ENCODE peak calls at places on chromosomes 5 and 9, in seven cellular contexts. E is tibial nerve, B is GM23338, N is fibroblast of lung, J is mammary epithelial cell, V is thyroid gland, W is heart right ventricle. Y is an unnamed sample. For H3K27me3 and H3K36me3, the result is how much of the 10 kb centered on the place peaks cover.

GRCh38 chr5:170631471-170632195 is 127.8 kb downstream of the KCNIP1 start:
- DNase-seq in E (no peak), B (peak), N (peak), J (no peak), V (no peak), W (peak), Y (peak)

GRCh38 chr5:129377504-129377903 is 82.6 kb upstream of the ADAMTS19 start:
- DNase-seq in E (no peak), B (no peak), N (no peak), J (no peak), V (no peak), W (no peak), Y (peak)

GRCh38 chr5:102715405-102715804 is 39.7 kb upstream of the PAM start:
- DNase-seq in E (no peak), B (no peak), N (peak), J (peak), V (no peak), W (no peak), Y (no peak)

GRCh38 chr9:91221332-91221731 is 140.4 kb downstream of the AUH start:
- DNase-seq in E (no peak), B (no peak), N (peak), J (no peak), V (no peak), W (no peak), Y (no peak)

GRCh38 chr5:40486437-40487270 is 193.1 kb upstream of the PTGER4 start:
- DNase-seq in E (peak), B (no peak), N (peak), J (peak), V (no peak), W (no peak), Y (no peak)

GRCh38 chr5:180170111-180170809 is 38.8 kb downstream of the RASGEF1C start:
- DNase-seq in E (peak), B (peak), N (no peak), J (no peak), V (no peak), W (no peak), Y (peak)

GRCh38 chr9:126788631-126789349 is 16.1 kb upstream of the ZBTB43 start:
- DNase-seq in E (no peak), B (no peak), N (peak), J (peak), V (no peak), W (no peak), Y (no peak)

GRCh38 chr5:9538504-9538903 is 7.4 kb downstream of the SEMA5A start:
- DNase-seq in E (no peak), B (no peak), N (no peak), J (no peak), V (no peak), W (no peak), Y (no peak)

GRCh38 chr9:101269596-101270324 is 115.0 kb downstream of the BAAT start:
- DNase-seq in E (no peak), B (peak), N (no peak), J (no peak), V (no peak), W (no peak), Y (peak)

GRCh38 chr9:127828262-127829031 is 25.8 kb downstream of the FPGS start:
- DNase-seq in E (peak), B (peak), N (peak), J (no peak), V (peak), W (peak), Y (no peak)

GRCh38 chr9:95772320-95773060 is 103.0 kb upstream of the ERCC6L2 start:
- DNase-seq in E (peak), B (peak), N (peak), J (no peak), V (no peak), W (peak), Y (peak)

GRCh38 chr9:91546574-91546973 is 122.9 kb upstream of the NFIL3 start:
- DNase-seq in E (no peak), B (no peak), N (peak), J (peak), V (no peak), W (no peak), Y (no peak)

GRCh38 chr5:159987031-159987674 is 21.8 kb upstream of the TTC1 start:
- DNase-seq in E (peak), B (peak), N (peak), J (peak), V (peak), W (peak), Y (peak)

GRCh38 chr9:34559616-34560546 is 29.6 kb downstream of the CNTFR start:
- DNase-seq in E (peak), B (no peak), N (peak), J (peak), V (no peak), W (peak), Y (peak)

GRCh38 chr9:103991698-103992097 is 102.4 kb upstream of the SMC2 start:
- DNase-seq in E (no peak), B (no peak), N (no peak), J (peak), V (no peak), W (no peak), Y (no peak)

GRCh38 chr9:125529589-125530515 is 177.2 kb downstream of the MAPKAP1 start:
- DNase-seq in E (no peak), B (peak), N (no peak), J (no peak), V (no peak), W (no peak), Y (no peak)

GRCh38 chr5:66871651-66872050 is 275.5 kb downstream of the MAST4 start:
- DNase-seq in E (no peak), B (no peak), N (no peak), J (no peak), V (no peak), W (no peak), Y (no peak)

GRCh38 chr5:176653401-176653800 is 6.1 kb downstream of the TSPAN17 start:
- DNase-seq in E (no peak), B (no peak), N (peak), J (peak), V (no peak), W (no peak), Y (no peak)

GRCh38 chr5:150468206-150468605 is 18.7 kb upstream of the RPS14 start:
- DNase-seq in E (no peak), B (no peak), N (no peak), J (no peak), V (no peak), W (no peak), Y (peak)

GRCh38 chr5:138508958-138509357 is 34.1 kb downstream of the ETF1 start:
- DNase-seq in E (no peak), B (no peak), N (no peak), J (no peak), V (no peak), W (no peak), Y (no peak)

GRCh38 chr5:96336351-96336985 is 96.6 kb downstream of the PCSK1 start:
- DNase-seq in E (peak), B (peak), N (peak), J (peak), V (peak), W (no peak), Y (peak)

GRCh38 chr9:114327749-114328148 is 1.9 kb upstream of the ORM2 start:
- DNase-seq in E (no peak), B (no peak), N (no peak), J (no peak), V (no peak), W (no peak), Y (no peak)

GRCh38 chr5:73231245-73231778 is 58.3 kb downstream of the TMEM174 start:
- DNase-seq in E (no peak), B (no peak), N (no peak), J (no peak), V (no peak), W (no peak), Y (no peak)
- H3K27me3 ChIP-seq in E (under half), B (half or more), N (under half), J (under half), V (under half), W (half or more), Y (under half)

GRCh38 chr5:124261133-124261532 is 485.3 kb downstream of the ZNF608 start:
- DNase-seq in E (no peak), B (no peak), N (no peak), J (no peak), V (no peak), W (no peak), Y (no peak)
- H3K36me3 ChIP-seq in E (under half), B (under half), N (under half), J (under half), V (under half), W (under half), Y (under half)

GRCh38 chr5:119315516-119315949 is 40.3 kb upstream of the TNFAIP8 start:
- DNase-seq in E (peak), B (no peak), N (no peak), J (peak), V (peak), W (no peak), Y (peak)
- H3K27me3 ChIP-seq in E (under half), B (under half), N (under half), J (under half), V (under half), W (under half), Y (under half)

GRCh38 chr5:154134499-154134898 is 56.0 kb upstream of the GALNT10 start:
- DNase-seq in E (no peak), B (no peak), N (no peak), J (no peak), V (no peak), W (no peak), Y (no peak)
- H3K36me3 ChIP-seq in E (under half), B (under half), N (under half), J (under half), V (under half), W (under half), Y (under half)

GRCh38 chr9:137463931-137464290 is 4.8 kb upstream of the NSMF start:
- DNase-seq in E (no peak), B (no peak), N (no peak), J (no peak), V (no peak), W (no peak), Y (no peak)

GRCh38 chr9:137466041-137466799 is 7.1 kb upstream of the NSMF start:
- DNase-seq in E (no peak), B (no peak), N (no peak), J (no peak), V (no peak), W (no peak), Y (no peak)

GRCh38 chr9:137463194-137463930 is 4.2 kb upstream of the NSMF start:
- DNase-seq in E (no peak), B (no peak), N (no peak), J (no peak), V (no peak), W (no peak), Y (no peak)

GRCh38 chr9:137464291-137464999 is 5.3 kb upstream of the NSMF start:
- DNase-seq in E (no peak), B (no peak), N (no peak), J (no peak), V (no peak), W (no peak), Y (no peak)

GRCh38 chr9:137465000-137465769 is 6.1 kb upstream of the NSMF start:
- DNase-seq in E (no peak), B (no peak), N (no peak), J (no peak), V (no peak), W (no peak), Y (no peak)
- H3K27me3 ChIP-seq in E (under half), B (under half), N (under half), J (under half), V (under half), W (under half), Y (under half)

GRCh38 chr5:147413266-147413665 is 96.6 kb downstream of the DPYSL3 start:
- DNase-seq in E (no peak), B (no peak), N (peak), J (no peak), V (no peak), W (no peak), Y (no peak)
- H3K36me3 ChIP-seq in E (under half), B (half or more), N (under half), J (under half), V (under half), W (under half), Y (half or more)

DNA sequence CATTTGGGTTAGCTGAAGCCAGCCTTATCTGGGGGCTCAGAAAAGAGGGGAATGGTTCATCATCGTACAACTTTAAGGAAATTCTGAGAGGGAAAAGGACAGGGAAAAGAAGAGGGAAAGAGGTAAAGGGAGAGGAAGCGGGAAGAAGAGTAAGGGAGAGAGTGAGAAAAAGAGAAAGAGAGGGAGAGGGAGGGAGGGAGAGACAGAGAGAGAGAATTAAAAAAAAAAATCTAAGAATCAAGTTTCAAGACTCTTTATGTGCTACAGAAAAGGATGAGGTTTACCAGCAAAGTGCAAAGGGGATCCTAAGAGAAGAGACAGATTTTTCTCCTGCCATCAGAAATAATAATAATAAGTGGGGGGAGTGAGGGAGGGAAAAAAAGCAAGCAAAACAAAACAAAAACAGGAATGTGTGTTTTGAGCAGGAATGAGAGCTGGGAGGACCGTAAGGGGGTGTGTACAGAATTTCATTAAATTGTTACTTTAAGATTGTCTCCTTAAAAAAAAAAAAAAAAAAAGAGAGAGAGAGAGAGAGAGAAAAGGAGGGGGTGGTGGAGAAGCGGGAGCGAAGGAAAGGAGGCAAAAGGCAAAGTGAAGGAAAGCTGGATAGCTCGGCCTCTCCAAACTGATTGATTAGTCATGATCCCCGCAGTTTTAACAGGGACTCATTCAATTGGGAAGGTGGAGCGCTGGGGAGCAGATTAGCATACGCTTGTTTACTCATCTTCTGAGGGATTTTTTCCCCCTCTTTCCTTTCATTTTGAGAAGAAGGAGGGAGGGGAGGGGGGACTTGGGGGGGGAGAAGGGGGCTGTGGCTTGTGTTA is 438 bp upstream of the PAPPA start:
- DNase-seq in E (no peak), B (peak), N (peak), J (no peak), V (no peak), W (no peak), Y (no peak)
- H3K27me3 ChIP-seq in E (under half), B (under half), N (under half), J (under half), V (under half), W (half or more), Y (under half)